ENCODE peak calls at places on chromosomes 2 and 18, in nine cellular contexts. Y is activated CD8-positive, alpha-beta T cell treated with anti-CD3 and anti-CD28 coated beads for 36 hours; A is IMR-90; V is stimulated activated effector memory CD8-positive, alpha-beta T cell treated with anti-CD3 and anti-CD28 coated beads, Interleukin-12 subunit alpha, Interleukin-12 subunit beta, amount 100 ng/mL, for 72 hours; W is pancreas; Z is left lung; C is right cardiac atrium; U is A549; J is psoas muscle. B is an unnamed sample.

GRCh38 chr2:10267551-10268465 is 34.9 kb upstream of the HPCAL1 start:
- ATAC-seq in Z (no peak), W (peak; percentile 71), U (no peak), A (no peak), Y (no peak), C (peak; percentile 78), J (peak; percentile 94), V (no peak), B (no peak)

GRCh38 chr18:48348739-48349138 is 60.4 kb downstream of the ZBTB7C start:
- ATAC-seq in J (no peak), W (no peak), Y (no peak), U (no peak), A (no peak), C (no peak), V (no peak), Z (no peak), B (no peak)

GRCh38 chr18:56637897-56638231 is 528 bp downstream of the TXNL1 start:
- ATAC-seq in Y (no peak), J (peak; percentile 18), V (peak; percentile 12), A (no peak), Z (peak; percentile 23), C (peak; percentile 0), U (peak; percentile 44), W (peak; percentile 14), B (peak; percentile 4)

GRCh38 chr2:189601043-189601442 is 20.5 kb upstream of the SLC40A1 start:
- ATAC-seq in Z (no peak), Y (peak; percentile 70), A (no peak), V (peak; percentile 67), W (no peak), U (peak; percentile 77), J (no peak), C (peak; percentile 31), B (no peak)

GRCh38 chr18:5824370-5824984 is 70.8 kb downstream of the TMEM200C start:
- ATAC-seq in W (no peak), A (no peak), Y (no peak), Z (no peak), J (no peak), U (no peak), C (no peak), V (no peak), B (no peak)

GRCh38 chr2:43831438-43832294 is 7.0 kb downstream of the ABCG5 start:
- ATAC-seq in Y (no peak), C (peak; percentile 33), W (no peak), J (no peak), A (peak; percentile 59), U (peak; percentile 74), Z (peak; percentile 22), V (peak; percentile 37), B (peak; percentile 35)

GRCh38 chr2:8252997-8253694 is 428.7 kb upstream of the ID2 start:
- ATAC-seq in W (no peak), Z (no peak), U (no peak), V (peak; percentile 45), A (no peak), C (no peak), Y (peak; percentile 49), J (peak; percentile 96), B (peak; percentile 32)

GRCh38 chr2:33378551-33379220 is 97.8 kb upstream of the RASGRP3 start:
- ATAC-seq in W (no peak), V (no peak), J (no peak), A (peak; percentile 34), Y (no peak), U (peak; percentile 53), C (peak; percentile 81), Z (no peak), B (no peak)

GRCh38 chr2:212595036-212595654 is 56.5 kb upstream of the ERBB4 start:
- ATAC-seq in Z (no peak), C (no peak), W (no peak), V (no peak), J (no peak), Y (no peak), A (peak; percentile 28), U (peak; percentile 47), B (no peak)

GRCh38 chr2:83837823-83838222 is 621.3 kb downstream of the SUCLG1 start:
- ATAC-seq in W (no peak), V (no peak), U (no peak), Z (no peak), Y (no peak), A (no peak), C (no peak), J (no peak), B (no peak)

GRCh38 chr2:102069311-102069974 is 73.1 kb upstream of the IL1R1 start:
- ATAC-seq in V (no peak), Z (peak; percentile 1), C (peak; percentile 14), W (no peak), J (no peak), A (no peak), U (no peak), Y (no peak), B (no peak)

GRCh38 chr2:207219716-207220414 is 54.1 kb upstream of the KLF7 start:
- ATAC-seq in J (no peak), C (no peak), W (no peak), A (peak; percentile 91), Y (no peak), U (peak; percentile 86), Z (no peak), V (no peak), B (no peak)

GRCh38 chr2:41496908-41497307 is 550.9 kb upstream of the PKDCC start:
- ATAC-seq in U (peak; percentile 59), Z (no peak), W (no peak), V (no peak), C (no peak), A (no peak), Y (no peak), J (no peak), B (no peak)

GRCh38 chr2:40210344-40210967 is 241.4 kb downstream of the SLC8A1 start:
- ATAC-seq in W (no peak), J (no peak), A (no peak), C (no peak), Y (peak; percentile 70), Z (no peak), V (no peak), U (no peak), B (peak; percentile 37)

GRCh38 chr18:76528477-76529432 is 33.7 kb upstream of the ZNF516 start:
- ATAC-seq in Z (peak; percentile 69), U (peak; percentile 64), A (peak; percentile 75), C (peak; percentile 51), Y (peak; percentile 76), W (peak; percentile 44), J (peak; percentile 67), V (peak; percentile 72), B (peak; percentile 47)

GRCh38 chr2:122885436-122885835 is 1130.0 kb downstream of the TSN start:
- ATAC-seq in W (no peak), Z (no peak), J (no peak), A (no peak), C (no peak), Y (no peak), U (no peak), V (no peak), B (no peak)

GRCh38 chr2:146817613-146818012 is 1027.2 kb upstream of the ACVR2A start:
- ATAC-seq in Y (no peak), C (no peak), A (no peak), Z (no peak), J (no peak), U (no peak), V (no peak), W (no peak), B (no peak)

GRCh38 chr18:48818329-48819254 is 132.2 kb downstream of the SMAD7 start:
- ATAC-seq in Y (no peak), J (no peak), W (no peak), U (no peak), A (no peak), V (no peak), Z (no peak), C (peak; percentile 7), B (no peak)

GRCh38 chr2:32931945-32932709 is 14.6 kb upstream of the LTBP1 start:
- ATAC-seq in A (no peak), J (no peak), U (no peak), Y (no peak), W (no peak), V (no peak), Z (no peak), C (no peak), B (no peak)

GRCh38 chr18:8496186-8496585 is 113.1 kb upstream of the RAB12 start:
- ATAC-seq in Z (peak; percentile 37), Y (no peak), C (no peak), W (no peak), V (no peak), U (no peak), J (no peak), A (peak; percentile 91), B (no peak)

GRCh38 chr18:52715421-52715820 is 375.4 kb downstream of the DCC start:
- ATAC-seq in C (no peak), U (no peak), Y (no peak), J (no peak), W (no peak), A (no peak), Z (peak; percentile 68), V (no peak), B (no peak)

GRCh38 chr18:3799515-3799914 is 349.5 kb downstream of the TGIF1 start:
- ATAC-seq in W (no peak), C (no peak), U (no peak), J (no peak), Y (no peak), V (no peak), A (no peak), Z (peak; percentile 91), B (no peak)

GRCh38 chr2:130873700-130874346 is 37.1 kb downstream of the ARHGEF4 start:
- ATAC-seq in C (peak; percentile 60), Z (peak; percentile 92), A (peak; percentile 95), U (peak; percentile 93), W (peak; percentile 71), Y (peak; percentile 90), V (peak; percentile 73), J (peak; percentile 55), B (peak; percentile 78)

GRCh38 chr2:109160714-109161440 is 31.9 kb downstream of the SH3RF3 start:
- ATAC-seq in A (no peak), J (no peak), Y (peak; percentile 61), Z (no peak), U (no peak), C (no peak), W (no peak), V (no peak), B (no peak)

GRCh38 chr18:76684265-76684664 is 138.1 kb upstream of the ZNF236 start:
- ATAC-seq in Y (no peak), C (no peak), V (no peak), J (no peak), U (no peak), A (no peak), Z (no peak), W (no peak), B (no peak)

GRCh38 chr2:64277101-64277849 is 133.1 kb upstream of the PELI1 start:
- ATAC-seq in Z (peak; percentile 47), U (no peak), Y (peak; percentile 55), V (peak; percentile 59), C (no peak), J (no peak), A (peak; percentile 4), W (peak; percentile 48), B (no peak)

GRCh38 chr18:23231340-23232021 is 96.2 kb downstream of the CABLES1 start:
- ATAC-seq in C (peak; percentile 89), W (no peak), J (peak; percentile 76), V (peak; percentile 97), U (no peak), Z (peak; percentile 59), A (peak; percentile 27), Y (peak; percentile 89), B (peak; percentile 93)

GRCh38 chr2:96142217-96143113 is 2.8 kb downstream of the DUSP2 start:
- ATAC-seq in A (no peak), U (peak; percentile 16), C (no peak), V (peak; percentile 22), Y (peak; percentile 21), Z (no peak), W (no peak), J (no peak), B (no peak)

GRCh38 chr2:95034818-95035217 is 9.3 kb downstream of the MAL start:
- ATAC-seq in W (no peak), Y (no peak), U (no peak), C (no peak), A (no peak), V (no peak), Z (no peak), J (no peak), B (no peak)

GRCh38 chr2:105895995-105896764 is 151.5 kb downstream of the NCK2 start:
- ATAC-seq in V (peak; percentile 42), W (no peak), Y (peak; percentile 55), A (no peak), U (no peak), Z (no peak), J (peak; percentile 95), C (no peak), B (no peak)

GRCh38 chr2:149858214-149858613 is 270.6 kb upstream of the MMADHC start:
- ATAC-seq in W (no peak), J (no peak), Y (no peak), A (peak; percentile 79), C (no peak), Z (no peak), V (no peak), U (peak; percentile 69), B (no peak)

B was measured in stimulated activated memory B cell treated with anti-CD40 and anti-IgM and Interleukin-4, amounts not matched to agents 10 μg/mL and 1 μg/mL and 100 μg/mL, for 72 hours.